ENCODE peak calls at places on chromosomes 7 and 10, in six cellular contexts. One of them, this sample, is unnamed. For H3K4me1, the result is how much of the 10 kb centered on the place peaks cover.

GRCh38 chr10:14571866-14572507 is 202.7 kb downstream of the FAM107B start:
- DNase-seq in IMR-90: peak
- DNase-seq in mesenchymal stem cell: peak
- DNase-seq in neuronal stem cell: no peak
- DNase-seq in H9: peak
- DNase-seq in mesendoderm: no peak
- DNase-seq in this sample: no peak

GRCh38 chr10:15897282-15897681 is 37.0 kb upstream of the MINDY3 start:
- DNase-seq in mesendoderm: peak
- DNase-seq in H9: no peak
- DNase-seq in neuronal stem cell: no peak
- DNase-seq in IMR-90: peak
- DNase-seq in mesenchymal stem cell: peak
- DNase-seq in this sample: no peak

GRCh38 chr7:19747740-19748339 is 25.6 kb downstream of the TMEM196 start:
- DNase-seq in mesendoderm: peak
- DNase-seq in mesenchymal stem cell: peak
- DNase-seq in neuronal stem cell: peak
- DNase-seq in H9: no peak
- DNase-seq in IMR-90: peak
- DNase-seq in this sample: no peak

GRCh38 chr7:30660331-30661255 is 21.7 kb downstream of the CRHR2 start:
- DNase-seq in mesendoderm: no peak
- DNase-seq in IMR-90: no peak
- DNase-seq in H9: no peak
- DNase-seq in neuronal stem cell: no peak
- DNase-seq in mesenchymal stem cell: no peak
- DNase-seq in this sample: no peak

GRCh38 chr10:12848439-12849173 is 152.9 kb downstream of the CCDC3 start:
- DNase-seq in neuronal stem cell: no peak
- DNase-seq in mesendoderm: no peak
- DNase-seq in mesenchymal stem cell: no peak
- DNase-seq in H9: no peak
- DNase-seq in IMR-90: no peak
- DNase-seq in this sample: no peak

GRCh38 chr7:151199196-151199874 is 11.0 kb downstream of the H2BK1 start:
- DNase-seq in H9: peak
- DNase-seq in neuronal stem cell: no peak
- DNase-seq in mesenchymal stem cell: no peak
- DNase-seq in mesendoderm: peak
- DNase-seq in IMR-90: no peak
- DNase-seq in this sample: no peak

GRCh38 chr10:79264942-79265341 is 82.3 kb upstream of the PPIF start:
- DNase-seq in IMR-90: peak
- DNase-seq in H9: no peak
- DNase-seq in mesenchymal stem cell: peak
- DNase-seq in neuronal stem cell: no peak
- DNase-seq in mesendoderm: peak
- DNase-seq in this sample: no peak

GRCh38 chr10:98338318-98338717 is 70.3 kb upstream of the LOXL4 start:
- DNase-seq in mesenchymal stem cell: no peak
- DNase-seq in neuronal stem cell: no peak
- DNase-seq in H9: no peak
- DNase-seq in IMR-90: peak
- DNase-seq in mesendoderm: no peak
- DNase-seq in this sample: no peak

GRCh38 chr10:32417906-32418547 is 27.9 kb upstream of the CCDC7 start:
- DNase-seq in mesendoderm: no peak
- DNase-seq in mesenchymal stem cell: peak
- DNase-seq in IMR-90: peak
- DNase-seq in neuronal stem cell: no peak
- DNase-seq in H9: no peak
- DNase-seq in this sample: no peak

GRCh38 chr10:69180525-69181204 is 631 bp downstream of the SUPV3L1 start:
- DNase-seq in IMR-90: peak
- DNase-seq in H9: no peak
- DNase-seq in mesenchymal stem cell: peak
- DNase-seq in neuronal stem cell: peak
- DNase-seq in mesendoderm: peak
- DNase-seq in this sample: no peak

GRCh38 chr10:78255796-78256638 is 222.4 kb downstream of the RPS24 start:
- DNase-seq in H9: no peak
- DNase-seq in neuronal stem cell: no peak
- DNase-seq in IMR-90: peak
- DNase-seq in mesenchymal stem cell: peak
- DNase-seq in mesendoderm: peak
- DNase-seq in this sample: peak

GRCh38 chr10:15345450-15345849 is 25.6 kb downstream of the FAM171A1 start:
- DNase-seq in IMR-90: no peak
- DNase-seq in mesendoderm: no peak
- DNase-seq in neuronal stem cell: no peak
- DNase-seq in H9: no peak
- DNase-seq in mesenchymal stem cell: no peak
- DNase-seq in this sample: no peak

GRCh38 chr10:124962421-124962820 is 20.5 kb downstream of the ZRANB1 start:
- DNase-seq in neuronal stem cell: no peak
- DNase-seq in mesenchymal stem cell: peak
- DNase-seq in IMR-90: peak
- DNase-seq in mesendoderm: no peak
- DNase-seq in H9: no peak
- DNase-seq in this sample: no peak

GRCh38 chr7:87627634-87627994 is 584 bp upstream of the RUNDC3B start:
- DNase-seq in IMR-90: no peak
- DNase-seq in mesenchymal stem cell: no peak
- DNase-seq in H9: no peak
- DNase-seq in mesendoderm: peak
- DNase-seq in neuronal stem cell: no peak
- DNase-seq in this sample: no peak

GRCh38 chr7:30933124-30933893 is 21.7 kb downstream of the AQP1 start:
- DNase-seq in IMR-90: no peak
- DNase-seq in neuronal stem cell: no peak
- DNase-seq in mesendoderm: peak
- DNase-seq in H9: no peak
- DNase-seq in mesenchymal stem cell: no peak
- DNase-seq in this sample: no peak

GRCh38 chr10:106278385-106278784 is 886.1 kb downstream of the SORCS1 start:
- DNase-seq in neuronal stem cell: no peak
- DNase-seq in mesendoderm: peak
- DNase-seq in IMR-90: no peak
- DNase-seq in H9: no peak
- DNase-seq in mesenchymal stem cell: no peak
- DNase-seq in this sample: no peak

GRCh38 chr7:79412438-79412837 is 41.0 kb downstream of the MAGI2 start:
- DNase-seq in neuronal stem cell: no peak
- DNase-seq in mesendoderm: no peak
- DNase-seq in H9: no peak
- DNase-seq in mesenchymal stem cell: no peak
- DNase-seq in IMR-90: no peak
- DNase-seq in this sample: no peak

GRCh38 chr7:50397320-50397970 is 52.7 kb downstream of the FIGNL1 start:
- DNase-seq in mesendoderm: no peak
- DNase-seq in IMR-90: no peak
- DNase-seq in mesenchymal stem cell: no peak
- DNase-seq in neuronal stem cell: no peak
- DNase-seq in H9: no peak
- DNase-seq in this sample: no peak

GRCh38 chr10:102172288-102172687 is 20.1 kb downstream of the NOLC1 start:
- DNase-seq in mesenchymal stem cell: no peak
- DNase-seq in H9: no peak
- DNase-seq in IMR-90: no peak
- DNase-seq in mesendoderm: no peak
- DNase-seq in neuronal stem cell: no peak
- DNase-seq in this sample: no peak

GRCh38 chr10:35959103-35959740 is 317.1 kb upstream of the FZD8 start:
- DNase-seq in mesendoderm: no peak
- DNase-seq in mesenchymal stem cell: peak
- DNase-seq in H9: no peak
- DNase-seq in neuronal stem cell: no peak
- DNase-seq in IMR-90: peak
- DNase-seq in this sample: no peak

GRCh38 chr10:72719941-72720592 is 28.1 kb downstream of the MCU start:
- DNase-seq in neuronal stem cell: no peak
- DNase-seq in IMR-90: no peak
- DNase-seq in H9: no peak
- DNase-seq in mesendoderm: peak
- DNase-seq in mesenchymal stem cell: peak
- DNase-seq in this sample: no peak

GRCh38 chr10:128709975-128710794 is 584.0 kb upstream of the MKI67 start:
- DNase-seq in neuronal stem cell: no peak
- DNase-seq in H9: peak
- DNase-seq in IMR-90: no peak
- DNase-seq in mesendoderm: no peak
- DNase-seq in mesenchymal stem cell: no peak
- DNase-seq in this sample: no peak

GRCh38 chr7:1666779-1667565 is 3.1 kb upstream of the ELFN1 start:
- DNase-seq in H9: peak
- DNase-seq in neuronal stem cell: peak
- DNase-seq in mesenchymal stem cell: peak
- DNase-seq in IMR-90: no peak
- DNase-seq in mesendoderm: no peak
- DNase-seq in this sample: peak

GRCh38 chr7:79734158-79734557 is 280.7 kb upstream of the MAGI2 start:
- DNase-seq in mesendoderm: no peak
- DNase-seq in mesenchymal stem cell: no peak
- DNase-seq in H9: no peak
- DNase-seq in neuronal stem cell: no peak
- DNase-seq in IMR-90: no peak
- DNase-seq in this sample: no peak

GRCh38 chr7:135601182-135601581 is 43.5 kb downstream of the NUP205 start:
- DNase-seq in mesendoderm: no peak
- DNase-seq in neuronal stem cell: no peak
- DNase-seq in H9: no peak
- DNase-seq in IMR-90: peak
- DNase-seq in mesenchymal stem cell: peak
- DNase-seq in this sample: no peak

GRCh38 chr7:134854816-134855215 is 75.4 kb downstream of the CALD1 start:
- DNase-seq in mesendoderm: peak
- DNase-seq in IMR-90: peak
- DNase-seq in neuronal stem cell: no peak
- DNase-seq in mesenchymal stem cell: no peak
- DNase-seq in H9: no peak
- DNase-seq in this sample: no peak

GRCh38 chr7:128053023-128053422 is 21.8 kb upstream of the LRRC4 start:
- DNase-seq in mesenchymal stem cell: peak
- DNase-seq in neuronal stem cell: no peak
- DNase-seq in H9: no peak
- DNase-seq in IMR-90: peak
- DNase-seq in mesendoderm: no peak
- DNase-seq in this sample: no peak

GRCh38 chr10:3136336-3136735 is 36.2 kb downstream of the PITRM1 start:
- DNase-seq in mesendoderm: no peak
- DNase-seq in neuronal stem cell: no peak
- DNase-seq in H9: no peak
- DNase-seq in IMR-90: peak
- DNase-seq in mesenchymal stem cell: no peak
- DNase-seq in this sample: no peak

GRCh38 chr7:116863168-116863670 is 832 bp downstream of the CAPZA2 start:
- DNase-seq in IMR-90: peak
- DNase-seq in neuronal stem cell: peak
- DNase-seq in mesenchymal stem cell: peak
- DNase-seq in mesendoderm: peak
- DNase-seq in H9: no peak
- DNase-seq in this sample: peak

GRCh38 chr10:11208908-11209809 is 191.5 kb downstream of the CELF2 start:
- DNase-seq in mesenchymal stem cell: no peak
- DNase-seq in neuronal stem cell: no peak
- DNase-seq in IMR-90: no peak
- DNase-seq in mesendoderm: no peak
- DNase-seq in H9: no peak
- DNase-seq in this sample: no peak
- H3K4me1 ChIP-seq in mesenchymal stem cell: under half
- H3K4me1 ChIP-seq in neuronal stem cell: under half
- H3K4me1 ChIP-seq in IMR-90: under half
- H3K4me1 ChIP-seq in mesendoderm: under half
- H3K4me1 ChIP-seq in H9: under half
- H3K4me1 ChIP-seq in this sample: under half

GRCh38 chr10:11339013-11339412 is 272.4 kb downstream of the USP6NL start:
- DNase-seq in neuronal stem cell: no peak
- DNase-seq in mesendoderm: no peak
- DNase-seq in H9: no peak
- DNase-seq in mesenchymal stem cell: no peak
- DNase-seq in IMR-90: no peak
- DNase-seq in this sample: no peak
- H2BK5ac ChIP-seq in neuronal stem cell: no peak
- H2BK5ac ChIP-seq in mesendoderm: no peak
- H2BK5ac ChIP-seq in H9: no peak
- H2BK5ac ChIP-seq in mesenchymal stem cell: no peak
- H2BK5ac ChIP-seq in IMR-90: no peak
- H2BK5ac ChIP-seq in this sample: no peak

GRCh38 chr10:95517536-95518454 is 43.4 kb downstream of the SORBS1 start:
- DNase-seq in mesenchymal stem cell: peak
- DNase-seq in IMR-90: peak
- DNase-seq in neuronal stem cell: no peak
- DNase-seq in mesendoderm: no peak
- DNase-seq in H9: no peak
- DNase-seq in this sample: no peak

GRCh38 chr10:95516774-95517373 is 44.3 kb downstream of the SORBS1 start:
- DNase-seq in neuronal stem cell: no peak
- DNase-seq in mesendoderm: no peak
- DNase-seq in H9: no peak
- DNase-seq in IMR-90: no peak
- DNase-seq in mesenchymal stem cell: no peak
- DNase-seq in this sample: no peak

GRCh38 chr10:95518455-95519131 is 42.6 kb downstream of the SORBS1 start:
- DNase-seq in mesenchymal stem cell: no peak
- DNase-seq in neuronal stem cell: no peak
- DNase-seq in IMR-90: no peak
- DNase-seq in H9: no peak
- DNase-seq in mesendoderm: no peak
- DNase-seq in this sample: no peak

GRCh38 chr10:95513941-95514392 is 47.2 kb downstream of the SORBS1 start:
- DNase-seq in mesendoderm: no peak
- DNase-seq in neuronal stem cell: no peak
- DNase-seq in IMR-90: peak
- DNase-seq in mesenchymal stem cell: peak
- DNase-seq in H9: no peak
- DNase-seq in this sample: no peak

GRCh38 chr10:95519132-95519487 is 42.1 kb downstream of the SORBS1 start:
- DNase-seq in mesenchymal stem cell: no peak
- DNase-seq in IMR-90: no peak
- DNase-seq in mesendoderm: no peak
- DNase-seq in H9: no peak
- DNase-seq in neuronal stem cell: no peak
- DNase-seq in this sample: no peak
- H3K4me1 ChIP-seq in mesenchymal stem cell: under half
- H3K4me1 ChIP-seq in IMR-90: under half
- H3K4me1 ChIP-seq in mesendoderm: under half
- H3K4me1 ChIP-seq in H9: under half
- H3K4me1 ChIP-seq in neuronal stem cell: under half
- H3K4me1 ChIP-seq in this sample: under half

GRCh38 chr7:63028376-63029206 is 970.1 kb upstream of the ZNF722 start:
- DNase-seq in H9: peak
- DNase-seq in IMR-90: no peak
- DNase-seq in mesenchymal stem cell: no peak
- DNase-seq in mesendoderm: no peak
- DNase-seq in neuronal stem cell: no peak
- DNase-seq in this sample: no peak
- H2BK5ac ChIP-seq in H9: no peak
- H2BK5ac ChIP-seq in IMR-90: no peak
- H2BK5ac ChIP-seq in mesenchymal stem cell: no peak
- H2BK5ac ChIP-seq in mesendoderm: no peak
- H2BK5ac ChIP-seq in neuronal stem cell: no peak
- H2BK5ac ChIP-seq in this sample: no peak